ENCODE peak calls at places on chromosome 13, in eight cellular contexts. B is neural progenitor cell, L is GM23338, H is OCI-LY7, U is HCT116, F is hepatocyte, P is SK-N-SH, K is MM.1S. S is an unnamed sample.

GRCh38 chr13:32956595-32956933 is 59.7 kb upstream of the KL start:
- DNase-seq in B (no peak), L (no peak), H (no peak), U (no peak), F (no peak), P (no peak), K (no peak), S (no peak)

GRCh38 chr13:83613524-83613923 is 268.8 kb downstream of the SLITRK1 start:
- DNase-seq in B (no peak), L (no peak), H (no peak), U (no peak), F (no peak), P (no peak), K (no peak), S (no peak)

GRCh38 chr13:113122571-113123225 is at the start of gene F10:
- DNase-seq in B (peak; percentile 72), L (peak; percentile 68), H (no peak), U (peak; percentile 50), F (peak; percentile 92), P (peak; percentile 96), K (no peak), S (no peak)

GRCh38 chr13:47337781-47338507 is 441.1 kb upstream of the HTR2A start:
- DNase-seq in B (peak; percentile 20), L (peak; percentile 28), H (no peak), U (no peak), F (peak; percentile 21), P (no peak), K (no peak), S (no peak)

GRCh38 chr13:43767351-43767901 is 19.3 kb downstream of the ENOX1 start:
- DNase-seq in B (no peak), L (no peak), H (no peak), U (no peak), F (no peak), P (peak; percentile 76), K (no peak), S (no peak)

GRCh38 chr13:98349731-98350305 is 172.7 kb upstream of the RNF113B start:
- DNase-seq in B (peak; percentile 74), L (peak; percentile 71), H (peak; percentile 2), U (no peak), F (peak; percentile 34), P (peak; percentile 24), K (no peak), S (no peak)

GRCh38 chr13:57629391-57629804 is 2.1 kb upstream of the PCDH17 start:
- DNase-seq in B (no peak), L (peak; percentile 11), H (no peak), U (no peak), F (peak; percentile 34), P (peak; percentile 32), K (no peak), S (no peak)

GRCh38 chr13:46211116-46211515 is 612 bp upstream of the LRRC63 start:
- DNase-seq in B (no peak), L (peak; percentile 22), H (no peak), U (no peak), F (peak; percentile 10), P (peak; percentile 32), K (peak; percentile 17), S (peak; percentile 8)

GRCh38 chr13:61146571-61146970 is 269.1 kb downstream of the PCDH20 start:
- DNase-seq in B (no peak), L (no peak), H (no peak), U (no peak), F (no peak), P (no peak), K (no peak), S (no peak)

GRCh38 chr13:86870388-86870966 is 800.7 kb upstream of the SLITRK5 start:
- DNase-seq in B (peak; percentile 11), L (peak; percentile 32), H (peak; percentile 37), U (no peak), F (peak; percentile 28), P (peak; percentile 4), K (no peak), S (peak; percentile 38)

GRCh38 chr13:20828540-20829364 is 55.0 kb upstream of the EEF1AKMT1 start:
- DNase-seq in B (peak; percentile 72), L (peak; percentile 87), H (peak; percentile 68), U (peak; percentile 26), F (peak; percentile 64), P (peak; percentile 27), K (peak; percentile 43), S (peak; percentile 75)

GRCh38 chr13:100478107-100478809 is 110.3 kb downstream of the GGACT start:
- DNase-seq in B (no peak), L (no peak), H (no peak), U (no peak), F (no peak), P (no peak), K (no peak), S (no peak)

GRCh38 chr13:30892966-30893365 is 13.1 kb upstream of the MEDAG start:
- DNase-seq in B (peak; percentile 74), L (peak; percentile 87), H (peak; percentile 22), U (peak; percentile 77), F (peak; percentile 60), P (no peak), K (no peak), S (peak; percentile 38)

GRCh38 chr13:105220063-105220462 is 1315.4 kb downstream of the EFNB2 start:
- DNase-seq in B (no peak), L (no peak), H (no peak), U (no peak), F (no peak), P (no peak), K (no peak), S (no peak)

GRCh38 chr13:30257433-30258099 is 49.8 kb downstream of the KATNAL1 start:
- DNase-seq in B (peak; percentile 82), L (peak; percentile 21), H (peak; percentile 54), U (no peak), F (peak; percentile 6), P (peak; percentile 59), K (no peak), S (no peak)

GRCh38 chr13:112733661-112734379 is 44.0 kb downstream of the ATP11A start:
- DNase-seq in B (peak; percentile 89), L (peak; percentile 83), H (no peak), U (no peak), F (no peak), P (peak; percentile 58), K (no peak), S (no peak)

GRCh38 chr13:73754727-73755292 is 379.4 kb downstream of the KLF12 start:
- DNase-seq in B (peak; percentile 64), L (peak; percentile 81), H (peak; percentile 66), U (peak; percentile 40), F (peak; percentile 81), P (peak; percentile 30), K (peak; percentile 64), S (peak; percentile 85)
- TF ChIP-seq CTCF in B (peak; percentile 78), L (peak; percentile 70), H (peak; percentile 89), U (peak; percentile 53), F (peak; percentile 70), P (peak; percentile 75), K (peak; percentile 73), S (peak; percentile 72)

DNA sequence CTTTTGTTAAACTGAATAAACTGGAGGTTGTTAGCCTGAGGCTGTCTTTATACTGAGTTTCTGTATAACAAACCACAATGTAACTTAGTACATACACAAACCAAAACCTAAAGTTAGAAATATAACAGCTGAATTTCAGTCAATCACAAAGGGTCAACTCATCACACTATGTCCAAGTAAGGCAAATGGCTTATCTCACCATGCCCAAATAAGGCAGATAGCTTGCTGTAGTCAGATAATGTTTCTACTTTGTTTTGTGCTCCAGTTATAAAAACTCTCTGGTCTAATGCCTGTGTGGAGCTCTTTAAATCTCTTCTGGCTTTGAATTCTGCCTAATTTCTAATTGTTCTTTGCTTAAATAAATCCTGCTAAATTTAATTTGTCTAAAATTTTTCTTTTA is 1323.4 kb upstream of the ATXN8OS start:
- DNase-seq in B (no peak), L (no peak), H (no peak), U (no peak), F (no peak), P (no peak), K (no peak), S (no peak)
- TF ChIP-seq EZH2phosphoT487 in B (no peak), L (no peak), H (no peak), U (no peak), F (no peak), P (no peak), K (no peak), S (no peak)

GRCh38 chr13:40342461-40342860 is 324.0 kb downstream of the FOXO1 start:
- DNase-seq in B (no peak), L (no peak), H (no peak), U (no peak), F (no peak), P (no peak), K (no peak), S (no peak)
- TF ChIP-seq CTCF in B (no peak), L (no peak), H (no peak), U (no peak), F (no peak), P (no peak), K (no peak), S (no peak)

GRCh38 chr13:110503037-110503901 is 58.3 kb downstream of the RAB20 start:
- DNase-seq in B (no peak), L (no peak), H (no peak), U (no peak), F (peak; percentile 55), P (no peak), K (no peak), S (no peak)
- TF ChIP-seq EZH2phosphoT487 in B (no peak), L (no peak), H (no peak), U (no peak), F (no peak), P (no peak), K (no peak), S (no peak)

DNA sequence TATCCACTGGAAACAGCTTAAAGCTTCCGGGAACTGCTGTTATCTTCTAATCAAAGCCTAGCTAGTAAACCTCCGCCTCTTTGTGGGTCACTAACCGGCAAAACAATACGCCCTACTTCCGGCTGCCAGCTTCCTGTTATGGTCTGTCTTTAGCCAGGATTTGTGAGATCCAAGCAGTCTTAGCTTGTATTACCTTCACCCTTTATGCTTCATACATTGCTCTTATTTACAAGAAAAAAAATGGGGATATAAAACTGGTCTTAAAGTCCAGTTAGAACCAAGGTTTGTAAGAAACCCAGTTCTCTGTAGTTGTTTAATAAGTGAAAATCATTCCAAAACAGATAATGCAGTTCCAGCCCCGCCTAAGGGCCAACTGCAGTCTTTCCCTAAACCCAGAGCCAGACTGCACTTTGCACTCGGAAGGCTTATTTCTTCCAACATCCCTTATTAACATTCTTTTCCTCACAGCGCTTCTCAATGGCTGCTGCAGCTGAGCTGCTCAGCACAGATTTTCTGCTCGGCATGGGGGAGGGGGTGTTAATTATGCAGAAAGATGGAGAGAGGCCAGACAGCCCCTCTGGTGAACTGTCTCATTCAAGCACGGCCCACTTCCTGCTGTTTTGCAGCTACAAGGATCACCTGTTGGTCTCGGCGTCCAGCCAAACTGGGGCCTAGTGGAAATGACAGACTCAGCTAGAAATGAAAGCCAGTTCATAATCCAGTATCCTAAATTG is 368.4 kb downstream of the KLF12 start:
- DNase-seq in B (peak; percentile 91), L (peak; percentile 87), H (peak; percentile 88), U (no peak), F (peak; percentile 80), P (peak; percentile 59), K (no peak), S (no peak)
- TF ChIP-seq CTCF in B (no peak), L (no peak), H (no peak), U (no peak), F (no peak), P (no peak), K (no peak), S (no peak)

S was measured in PC-3.